ENCODE peak calls at places on chromosome 19, in seven cellular contexts. Z, S, C, X, H, K and Q are unnamed samples.

GRCh38 chr19:40278361-40279045 is 6.6 kb downstream of the AKT2 start:
- DNase-seq in Z (no peak), S (no peak), C (no peak), X (no peak), H (no peak), K (no peak), Q (no peak)

GRCh38 chr19:2221250-2221831 is 14.8 kb downstream of the PLEKHJ1 start:
- DNase-seq in Z (peak), S (no peak), C (no peak), X (no peak), H (no peak), K (no peak), Q (no peak)

GRCh38 chr19:45753548-45753947 is 15.5 kb downstream of the SIX5 start:
- DNase-seq in Z (no peak), S (peak), C (no peak), X (no peak), H (no peak), K (no peak), Q (no peak)

GRCh38 chr19:1678073-1678472 is 25.7 kb upstream of the TCF3 start:
- DNase-seq in Z (no peak), S (no peak), C (no peak), X (no peak), H (no peak), K (no peak), Q (no peak)

GRCh38 chr19:12695514-12695913 is 917 bp downstream of the FBXW9 start:
- DNase-seq in Z (no peak), S (no peak), C (no peak), X (no peak), H (no peak), K (no peak), Q (no peak)

GRCh38 chr19:36111200-36111539 is 227 bp downstream of the OVOL3 start:
- DNase-seq in Z (no peak), S (no peak), C (no peak), X (no peak), H (no peak), K (no peak), Q (no peak)

GRCh38 chr19:46878613-46879375 is 18.0 kb downstream of the ARHGAP35 start:
- DNase-seq in Z (no peak), S (no peak), C (no peak), X (no peak), H (no peak), K (no peak), Q (no peak)

GRCh38 chr19:19866599-19867248 is 1.0 kb downstream of the ZNF253 start:
- DNase-seq in Z (no peak), S (peak), C (peak), X (peak), H (no peak), K (no peak), Q (peak)

GRCh38 chr19:40284501-40285352 is at the start of gene AKT2:
- DNase-seq in Z (peak), S (peak), C (peak), X (peak), H (peak), K (peak), Q (peak)

GRCh38 chr19:5711713-5712161 is 8.2 kb downstream of the LONP1 start:
- DNase-seq in Z (no peak), S (no peak), C (no peak), X (no peak), H (no peak), K (no peak), Q (no peak)

GRCh38 chr19:51295382-51296126 is 15.9 kb upstream of the IGLON5 start:
- DNase-seq in Z (no peak), S (peak), C (no peak), X (no peak), H (no peak), K (no peak), Q (peak)

GRCh38 chr19:920051-920857 is 3.1 kb downstream of the KISS1R start:
- DNase-seq in Z (no peak), S (peak), C (no peak), X (no peak), H (no peak), K (no peak), Q (peak)

GRCh38 chr19:13766095-13766481 is 1.8 kb downstream of the MRI1 start:
- DNase-seq in Z (no peak), S (no peak), C (no peak), X (no peak), H (no peak), K (no peak), Q (no peak)

GRCh38 chr19:6260912-6261636 is 18.7 kb downstream of the MLLT1 start:
- DNase-seq in Z (no peak), S (peak), C (no peak), X (no peak), H (no peak), K (no peak), Q (no peak)

GRCh38 chr19:28289294-28290063 is 923.5 kb downstream of the UQCRFS1 start:
- DNase-seq in Z (no peak), S (peak), C (peak), X (no peak), H (no peak), K (peak), Q (no peak)

GRCh38 chr19:46766569-46767317 is 20.5 kb upstream of the STRN4 start:
- DNase-seq in Z (no peak), S (peak), C (no peak), X (no peak), H (no peak), K (peak), Q (no peak)